ENCODE peak calls at places on chromosome 5, in four cellular contexts. O, P, F and L are unnamed samples. For H3K36me3, the result is how much of the 10 kb centered on the place peaks cover.

GRCh38 chr5:163248333-163248732 is 189.1 kb upstream of the CCNG1 start:
- DNase-seq in F (no peak), O (peak), P (no peak), L (no peak)

GRCh38 chr5:114782869-114783268 is 386.8 kb downstream of the TRIM36 start:
- DNase-seq in O (no peak), F (no peak), P (peak), L (no peak)

GRCh38 chr5:63127054-63127453 is 548.4 kb downstream of the LRRC70 start:
- DNase-seq in P (no peak), F (peak), O (peak), L (no peak)

GRCh38 chr5:142520885-142521284 is 165.0 kb downstream of the FGF1 start:
- DNase-seq in O (peak), P (no peak), F (no peak), L (no peak)

GRCh38 chr5:15452030-15452429 is 48.0 kb upstream of the FBXL7 start:
- DNase-seq in F (no peak), P (no peak), O (no peak), L (peak)

GRCh38 chr5:62312674-62313073 is 6.7 kb downstream of the KIF2A start:
- DNase-seq in F (no peak), O (no peak), P (no peak), L (no peak)

GRCh38 chr5:10719965-10720364 is 41.1 kb downstream of the DAP start:
- DNase-seq in O (peak), F (peak), P (no peak), L (no peak)

GRCh38 chr5:178453224-178453623 is 137.0 kb downstream of the COL23A1 start:
- DNase-seq in F (peak), P (no peak), O (peak), L (no peak)

GRCh38 chr5:91938441-91938840 is 555.3 kb upstream of the ARRDC3 start:
- DNase-seq in F (no peak), O (no peak), P (no peak), L (no peak)

DNA sequence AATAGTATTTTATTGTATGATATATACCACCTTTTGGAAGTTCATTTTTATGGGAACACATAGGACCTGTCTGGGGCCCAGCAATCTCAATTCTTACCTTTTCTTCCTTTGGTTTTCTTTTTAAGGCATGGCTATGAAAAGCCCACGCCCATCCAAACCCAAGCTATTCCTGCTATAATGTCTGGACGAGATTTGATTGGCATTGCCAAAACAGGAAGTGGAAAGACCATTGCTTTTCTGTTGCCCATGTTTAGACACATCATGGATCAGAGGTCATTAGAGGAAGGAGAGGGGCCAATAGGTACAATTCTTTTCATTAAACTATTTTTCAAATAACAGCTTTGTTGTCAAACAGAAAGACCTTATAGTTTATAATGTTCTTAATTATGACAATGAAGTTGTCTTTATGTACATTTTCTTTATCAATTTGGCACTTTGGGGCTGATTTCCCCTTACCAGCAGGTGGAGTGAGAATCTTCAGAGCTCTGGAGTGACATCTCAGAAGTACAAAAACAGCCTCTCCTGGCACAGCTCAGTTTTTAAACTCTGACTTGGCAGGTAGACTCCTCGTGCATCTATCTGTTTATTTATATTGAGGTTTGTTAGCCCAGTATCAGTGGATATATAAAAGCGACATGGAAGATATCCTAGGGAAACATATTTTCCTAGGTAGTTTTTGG is 25.8 kb downstream of the DDX46 start:
- DNase-seq in O (no peak), P (no peak), F (no peak), L (no peak)
- H3K36me3 ChIP-seq in O (under half), P (half or more), F (under half), L (under half)

DNA sequence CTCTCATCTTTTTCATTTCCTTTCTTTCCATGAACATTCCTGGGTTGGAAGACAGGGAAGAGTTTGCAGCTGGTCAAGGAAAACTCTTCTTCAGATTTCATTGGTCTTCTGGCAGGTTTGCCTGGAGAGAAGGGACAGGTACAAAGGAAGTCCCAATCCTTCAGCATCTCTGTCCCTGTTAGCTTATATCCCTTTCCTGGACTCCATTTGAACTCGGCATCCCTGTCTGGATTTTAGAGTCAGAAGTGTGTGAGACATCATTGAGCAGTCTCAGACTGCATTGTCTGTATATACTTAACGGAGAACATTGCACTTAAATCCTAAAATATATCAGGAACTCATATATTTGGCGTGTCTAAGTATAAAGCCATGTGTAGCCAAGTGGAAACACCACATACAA is 54.9 kb downstream of the ADGRV1 start:
- DNase-seq in F (no peak), P (no peak), O (no peak), L (no peak)
- H3K36me3 ChIP-seq in F (under half), P (under half), O (under half), L (under half)

GRCh38 chr5:90777959-90778358 is 219.4 kb downstream of the ADGRV1 start:
- DNase-seq in F (no peak), O (no peak), P (no peak), L (no peak)
- H3K36me3 ChIP-seq in F (under half), O (under half), P (under half), L (under half)

DNA sequence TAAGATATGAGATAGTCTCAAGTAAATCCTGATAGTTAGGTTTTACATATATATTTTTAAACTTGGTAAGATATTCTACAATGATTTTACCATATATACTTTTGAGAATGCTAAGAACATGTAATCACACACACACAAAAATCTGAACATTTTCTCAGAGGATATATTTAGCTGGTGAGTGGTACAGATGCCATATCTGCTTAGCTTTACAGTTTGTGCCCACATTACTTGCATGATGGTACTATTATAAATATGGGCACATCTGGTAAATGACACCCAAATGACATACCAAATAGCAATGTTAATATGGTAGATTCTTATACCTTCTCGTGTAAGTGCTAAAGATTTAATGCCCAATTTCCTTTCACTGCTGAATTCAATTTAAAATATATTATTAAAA is 56.6 kb downstream of the LSM11 start:
- DNase-seq in P (no peak), O (no peak), F (no peak), L (no peak)
- H3K36me3 ChIP-seq in P (under half), O (under half), F (under half), L (under half)

DNA sequence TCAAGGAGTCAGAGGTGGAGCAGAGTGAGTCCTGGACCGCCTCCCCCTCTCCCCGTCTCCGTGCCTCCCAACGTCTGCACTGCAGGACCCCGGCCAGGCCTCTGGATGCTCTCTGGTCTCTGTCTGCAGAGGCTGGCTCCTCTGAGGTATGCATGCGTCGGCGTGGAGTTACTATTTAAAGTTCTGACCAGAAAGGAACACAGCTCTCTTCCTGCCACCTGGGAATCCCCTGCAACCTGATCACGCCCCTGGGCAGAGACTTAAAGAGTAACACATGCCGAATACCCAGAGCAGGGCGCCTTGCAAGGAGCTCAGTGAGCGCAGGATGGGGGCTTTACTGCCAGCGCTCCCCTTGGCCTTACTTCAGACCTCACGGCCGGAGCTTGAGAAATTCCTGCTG is 16.0 kb downstream of the ANXA6 start:
- DNase-seq in P (peak), F (no peak), O (no peak), L (peak)
- H3K36me3 ChIP-seq in P (half or more), F (under half), O (under half), L (under half)

GRCh38 chr5:138569759-138570158 is 5.4 kb downstream of the HSPA9 start:
- DNase-seq in O (no peak), F (no peak), P (no peak), L (no peak)

GRCh38 chr5:138573949-138574670 is 1.1 kb downstream of the HSPA9 start:
- DNase-seq in F (no peak), O (peak), P (no peak), L (no peak)

GRCh38 chr5:138568061-138568824 is 7.0 kb downstream of the HSPA9 start:
- DNase-seq in P (no peak), O (no peak), F (peak), L (no peak)

GRCh38 chr5:138573223-138573622 is 2.0 kb downstream of the HSPA9 start:
- DNase-seq in F (no peak), O (no peak), P (no peak), L (no peak)

DNA sequence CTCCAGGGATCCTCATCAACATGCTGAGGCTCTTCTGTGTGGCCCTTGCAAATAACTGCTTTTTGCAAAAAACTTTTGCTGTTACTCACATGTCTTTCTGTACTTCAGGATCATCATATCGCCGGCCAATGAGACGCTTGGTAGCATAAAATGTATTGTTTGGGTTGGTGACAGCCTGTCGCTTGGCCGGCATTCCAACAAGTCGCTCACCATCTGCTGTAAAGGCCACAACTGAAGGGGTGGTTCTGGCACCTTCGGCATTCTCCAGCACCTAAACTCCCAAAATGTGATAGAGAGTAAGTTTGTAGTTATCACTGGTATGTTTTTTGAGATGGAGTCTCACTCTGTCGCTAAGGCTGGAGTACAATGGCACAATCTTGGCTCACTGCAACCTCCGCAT is 4.3 kb downstream of the HSPA9 start:
- DNase-seq in F (no peak), P (no peak), O (no peak), L (no peak)
- H3K36me3 ChIP-seq in F (under half), P (half or more), O (half or more), L (under half)

GRCh38 chr5:179837076-179838011 is 16.6 kb downstream of the SQSTM1 start:
- DNase-seq in O (no peak), P (no peak), F (no peak), L (no peak)

GRCh38 chr5:179833709-179834070 is 13.0 kb downstream of the SQSTM1 start:
- DNase-seq in O (no peak), F (no peak), P (no peak), L (no peak)

GRCh38 chr5:179834120-179834519 is 13.4 kb downstream of the SQSTM1 start:
- DNase-seq in F (no peak), P (no peak), O (no peak), L (no peak)

GRCh38 chr5:179839328-179840256 is 18.9 kb downstream of the SQSTM1 start:
- DNase-seq in O (no peak), P (peak), F (no peak), L (no peak)

DNA sequence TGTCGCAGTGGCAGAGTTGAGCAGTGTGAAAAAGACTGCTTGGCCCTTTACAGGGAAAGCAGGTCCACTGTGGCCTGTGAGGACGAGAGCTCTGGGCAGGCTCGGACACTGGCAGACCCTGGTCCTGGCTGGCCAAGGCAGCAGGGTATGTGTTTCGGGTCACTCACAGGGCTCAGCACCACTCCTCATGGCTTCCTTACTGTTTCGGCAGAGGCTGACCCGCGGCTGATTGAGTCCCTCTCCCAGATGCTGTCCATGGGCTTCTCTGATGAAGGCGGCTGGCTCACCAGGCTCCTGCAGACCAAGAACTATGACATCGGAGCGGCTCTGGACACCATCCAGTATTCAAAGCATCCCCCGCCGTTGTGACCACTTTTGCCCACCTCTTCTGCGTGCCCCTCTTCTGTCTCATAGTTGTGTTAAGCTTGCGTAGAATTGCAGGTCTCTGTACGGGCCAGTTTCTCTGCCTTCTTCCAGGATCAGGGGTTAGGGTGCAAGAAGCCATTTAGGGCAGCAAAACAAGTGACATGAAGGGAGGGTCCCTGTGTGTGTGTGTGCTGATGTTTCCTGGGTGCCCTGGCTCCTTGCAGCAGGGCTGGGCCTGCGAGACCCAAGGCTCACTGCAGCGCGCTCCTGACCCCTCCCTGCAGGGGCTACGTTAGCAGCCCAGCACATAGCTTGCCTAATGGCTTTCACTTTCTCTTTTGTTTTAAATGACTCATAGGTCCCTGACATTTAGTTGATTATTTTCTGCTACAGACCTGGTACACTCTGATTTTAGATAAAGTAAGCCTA is 15.7 kb downstream of the SQSTM1 start:
- DNase-seq in P (no peak), O (no peak), F (no peak), L (no peak)
- H3K36me3 ChIP-seq in P (half or more), O (under half), F (under half), L (under half)

DNA sequence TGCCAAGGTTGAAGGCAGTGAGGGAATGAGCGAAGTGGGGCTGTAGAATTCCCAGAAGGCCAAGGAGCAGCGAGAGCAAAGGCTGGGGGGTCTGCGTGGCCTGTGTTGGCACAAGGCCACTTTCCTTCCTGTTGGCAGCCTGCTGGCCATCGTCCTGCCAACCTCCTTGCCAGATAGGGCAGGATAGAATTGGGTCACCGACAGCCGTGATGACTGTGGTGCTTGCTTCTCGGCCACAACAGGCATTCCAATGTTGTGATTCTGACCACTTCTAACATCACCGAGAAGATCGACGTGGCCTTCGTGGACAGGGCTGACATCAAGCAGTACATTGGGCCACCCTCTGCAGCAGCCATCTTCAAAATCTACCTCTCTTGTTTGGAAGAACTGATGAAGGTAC is 18.9 kb downstream of the TRIP13 start:
- DNase-seq in P (no peak), O (peak), F (no peak), L (no peak)
- H3K36me3 ChIP-seq in P (under half), O (half or more), F (under half), L (under half)